ENCODE peak calls at places on chromosome 19, in seven cellular contexts. One of them, this sample, is unnamed.

GRCh38 chr19:18735324-18735723 is 51.8 kb downstream of the CRTC1 start:
- DNase-seq in psoas muscle: no peak
- DNase-seq in stomach: no peak
- DNase-seq in ascending aorta: no peak
- DNase-seq in CD14-positive monocyte: no peak
- DNase-seq in activated T-helper 2 cell treated with anti-CD3 and anti-CD28 coated beads, Interferon-gamma antibody, Interleukin-2, Interleukin-4, amounts not matched to agents 10 μg/mL and 5 μg/mL and 100 μg/mL, durations not matched to agents 14 hours and 24 hours and 36 hours: no peak
- DNase-seq in HS-27A: no peak
- DNase-seq in this sample: no peak

GRCh38 chr19:35767288-35768081 is 7.9 kb upstream of the ARHGAP33 start:
- DNase-seq in psoas muscle: peak
- DNase-seq in stomach: no peak
- DNase-seq in ascending aorta: no peak
- DNase-seq in CD14-positive monocyte: no peak
- DNase-seq in activated T-helper 2 cell treated with anti-CD3 and anti-CD28 coated beads, Interferon-gamma antibody, Interleukin-2, Interleukin-4, amounts not matched to agents 10 μg/mL and 5 μg/mL and 100 μg/mL, durations not matched to agents 14 hours and 24 hours and 36 hours: no peak
- DNase-seq in HS-27A: no peak
- DNase-seq in this sample: no peak

GRCh38 chr19:44367024-44367423 is 10.5 kb upstream of the ZNF112 start:
- DNase-seq in psoas muscle: no peak
- DNase-seq in stomach: no peak
- DNase-seq in ascending aorta: no peak
- DNase-seq in CD14-positive monocyte: no peak
- DNase-seq in activated T-helper 2 cell treated with anti-CD3 and anti-CD28 coated beads, Interferon-gamma antibody, Interleukin-2, Interleukin-4, amounts not matched to agents 10 μg/mL and 5 μg/mL and 100 μg/mL, durations not matched to agents 14 hours and 24 hours and 36 hours: no peak
- DNase-seq in HS-27A: no peak
- DNase-seq in this sample: no peak

GRCh38 chr19:2035590-2035991 is 15.5 kb downstream of the MKNK2 start:
- DNase-seq in psoas muscle: no peak
- DNase-seq in stomach: no peak
- DNase-seq in ascending aorta: no peak
- DNase-seq in CD14-positive monocyte: no peak
- DNase-seq in activated T-helper 2 cell treated with anti-CD3 and anti-CD28 coated beads, Interferon-gamma antibody, Interleukin-2, Interleukin-4, amounts not matched to agents 10 μg/mL and 5 μg/mL and 100 μg/mL, durations not matched to agents 14 hours and 24 hours and 36 hours: no peak
- DNase-seq in HS-27A: no peak
- DNase-seq in this sample: no peak

GRCh38 chr19:51114087-51114714 is 6.0 kb upstream of the CTU1 start:
- DNase-seq in psoas muscle: no peak
- DNase-seq in stomach: no peak
- DNase-seq in ascending aorta: no peak
- DNase-seq in CD14-positive monocyte: no peak
- DNase-seq in activated T-helper 2 cell treated with anti-CD3 and anti-CD28 coated beads, Interferon-gamma antibody, Interleukin-2, Interleukin-4, amounts not matched to agents 10 μg/mL and 5 μg/mL and 100 μg/mL, durations not matched to agents 14 hours and 24 hours and 36 hours: no peak
- DNase-seq in HS-27A: no peak
- DNase-seq in this sample: no peak

GRCh38 chr19:38047048-38047435 is 140.0 kb downstream of the SIPA1L3 start:
- DNase-seq in psoas muscle: no peak
- DNase-seq in stomach: no peak
- DNase-seq in ascending aorta: no peak
- DNase-seq in CD14-positive monocyte: no peak
- DNase-seq in activated T-helper 2 cell treated with anti-CD3 and anti-CD28 coated beads, Interferon-gamma antibody, Interleukin-2, Interleukin-4, amounts not matched to agents 10 μg/mL and 5 μg/mL and 100 μg/mL, durations not matched to agents 14 hours and 24 hours and 36 hours: no peak
- DNase-seq in HS-27A: no peak
- DNase-seq in this sample: no peak

GRCh38 chr19:16361254-16361653 is 36.6 kb downstream of the KLF2 start:
- DNase-seq in psoas muscle: no peak
- DNase-seq in stomach: no peak
- DNase-seq in ascending aorta: no peak
- DNase-seq in CD14-positive monocyte: no peak
- DNase-seq in activated T-helper 2 cell treated with anti-CD3 and anti-CD28 coated beads, Interferon-gamma antibody, Interleukin-2, Interleukin-4, amounts not matched to agents 10 μg/mL and 5 μg/mL and 100 μg/mL, durations not matched to agents 14 hours and 24 hours and 36 hours: no peak
- DNase-seq in HS-27A: no peak
- DNase-seq in this sample: no peak

GRCh38 chr19:1285737-1286360 is at the start of gene EFNA2:
- DNase-seq in psoas muscle: no peak
- DNase-seq in stomach: no peak
- DNase-seq in ascending aorta: no peak
- DNase-seq in CD14-positive monocyte: no peak
- DNase-seq in activated T-helper 2 cell treated with anti-CD3 and anti-CD28 coated beads, Interferon-gamma antibody, Interleukin-2, Interleukin-4, amounts not matched to agents 10 μg/mL and 5 μg/mL and 100 μg/mL, durations not matched to agents 14 hours and 24 hours and 36 hours: no peak
- DNase-seq in HS-27A: no peak
- DNase-seq in this sample: no peak

GRCh38 chr19:17830567-17831418 is 9.5 kb upstream of the INSL3 start:
- DNase-seq in psoas muscle: peak
- DNase-seq in stomach: peak
- DNase-seq in ascending aorta: no peak
- DNase-seq in CD14-positive monocyte: no peak
- DNase-seq in activated T-helper 2 cell treated with anti-CD3 and anti-CD28 coated beads, Interferon-gamma antibody, Interleukin-2, Interleukin-4, amounts not matched to agents 10 μg/mL and 5 μg/mL and 100 μg/mL, durations not matched to agents 14 hours and 24 hours and 36 hours: peak
- DNase-seq in HS-27A: no peak
- DNase-seq in this sample: no peak

GRCh38 chr19:3509566-3509989 is 3.5 kb downstream of the FZR1 start:
- DNase-seq in psoas muscle: no peak
- DNase-seq in stomach: no peak
- DNase-seq in ascending aorta: no peak
- DNase-seq in CD14-positive monocyte: no peak
- DNase-seq in activated T-helper 2 cell treated with anti-CD3 and anti-CD28 coated beads, Interferon-gamma antibody, Interleukin-2, Interleukin-4, amounts not matched to agents 10 μg/mL and 5 μg/mL and 100 μg/mL, durations not matched to agents 14 hours and 24 hours and 36 hours: no peak
- DNase-seq in HS-27A: no peak
- DNase-seq in this sample: no peak

GRCh38 chr19:34387446-34387810 is 16.8 kb upstream of the PDCD2L start:
- DNase-seq in psoas muscle: no peak
- DNase-seq in stomach: no peak
- DNase-seq in ascending aorta: no peak
- DNase-seq in CD14-positive monocyte: no peak
- DNase-seq in activated T-helper 2 cell treated with anti-CD3 and anti-CD28 coated beads, Interferon-gamma antibody, Interleukin-2, Interleukin-4, amounts not matched to agents 10 μg/mL and 5 μg/mL and 100 μg/mL, durations not matched to agents 14 hours and 24 hours and 36 hours: no peak
- DNase-seq in HS-27A: no peak
- DNase-seq in this sample: no peak

GRCh38 chr19:55228403-55229031 is at the start of gene TMEM86B:
- DNase-seq in psoas muscle: no peak
- DNase-seq in stomach: peak
- DNase-seq in ascending aorta: no peak
- DNase-seq in CD14-positive monocyte: no peak
- DNase-seq in activated T-helper 2 cell treated with anti-CD3 and anti-CD28 coated beads, Interferon-gamma antibody, Interleukin-2, Interleukin-4, amounts not matched to agents 10 μg/mL and 5 μg/mL and 100 μg/mL, durations not matched to agents 14 hours and 24 hours and 36 hours: no peak
- DNase-seq in HS-27A: no peak
- DNase-seq in this sample: no peak

GRCh38 chr19:53881482-53882390 is at the start of gene PRKCG:
- DNase-seq in psoas muscle: no peak
- DNase-seq in stomach: peak
- DNase-seq in ascending aorta: no peak
- DNase-seq in CD14-positive monocyte: no peak
- DNase-seq in activated T-helper 2 cell treated with anti-CD3 and anti-CD28 coated beads, Interferon-gamma antibody, Interleukin-2, Interleukin-4, amounts not matched to agents 10 μg/mL and 5 μg/mL and 100 μg/mL, durations not matched to agents 14 hours and 24 hours and 36 hours: peak
- DNase-seq in HS-27A: no peak
- DNase-seq in this sample: peak

GRCh38 chr19:41421314-41421713 is 5.9 kb downstream of the B3GNT8 start:
- DNase-seq in psoas muscle: no peak
- DNase-seq in stomach: no peak
- DNase-seq in ascending aorta: no peak
- DNase-seq in CD14-positive monocyte: no peak
- DNase-seq in activated T-helper 2 cell treated with anti-CD3 and anti-CD28 coated beads, Interferon-gamma antibody, Interleukin-2, Interleukin-4, amounts not matched to agents 10 μg/mL and 5 μg/mL and 100 μg/mL, durations not matched to agents 14 hours and 24 hours and 36 hours: no peak
- DNase-seq in HS-27A: no peak
- DNase-seq in this sample: no peak

GRCh38 chr19:48353682-48354081 is 10.1 kb downstream of the TMEM143 start:
- DNase-seq in psoas muscle: no peak
- DNase-seq in stomach: no peak
- DNase-seq in ascending aorta: no peak
- DNase-seq in CD14-positive monocyte: no peak
- DNase-seq in activated T-helper 2 cell treated with anti-CD3 and anti-CD28 coated beads, Interferon-gamma antibody, Interleukin-2, Interleukin-4, amounts not matched to agents 10 μg/mL and 5 μg/mL and 100 μg/mL, durations not matched to agents 14 hours and 24 hours and 36 hours: no peak
- DNase-seq in HS-27A: no peak
- DNase-seq in this sample: no peak

GRCh38 chr19:50331187-50332013 is 2.2 kb upstream of the KCNC3 start:
- DNase-seq in psoas muscle: no peak
- DNase-seq in stomach: no peak
- DNase-seq in ascending aorta: no peak
- DNase-seq in CD14-positive monocyte: no peak
- DNase-seq in activated T-helper 2 cell treated with anti-CD3 and anti-CD28 coated beads, Interferon-gamma antibody, Interleukin-2, Interleukin-4, amounts not matched to agents 10 μg/mL and 5 μg/mL and 100 μg/mL, durations not matched to agents 14 hours and 24 hours and 36 hours: no peak
- DNase-seq in HS-27A: no peak
- DNase-seq in this sample: no peak

GRCh38 chr19:22610121-22610520 is 24.0 kb upstream of the ZNF492 start:
- DNase-seq in psoas muscle: no peak
- DNase-seq in stomach: no peak
- DNase-seq in ascending aorta: peak
- DNase-seq in CD14-positive monocyte: no peak
- DNase-seq in activated T-helper 2 cell treated with anti-CD3 and anti-CD28 coated beads, Interferon-gamma antibody, Interleukin-2, Interleukin-4, amounts not matched to agents 10 μg/mL and 5 μg/mL and 100 μg/mL, durations not matched to agents 14 hours and 24 hours and 36 hours: no peak
- DNase-seq in HS-27A: no peak
- DNase-seq in this sample: no peak

GRCh38 chr19:38042132-38042531 is 135.1 kb downstream of the SIPA1L3 start:
- DNase-seq in psoas muscle: no peak
- DNase-seq in stomach: no peak
- DNase-seq in ascending aorta: no peak
- DNase-seq in CD14-positive monocyte: no peak
- DNase-seq in activated T-helper 2 cell treated with anti-CD3 and anti-CD28 coated beads, Interferon-gamma antibody, Interleukin-2, Interleukin-4, amounts not matched to agents 10 μg/mL and 5 μg/mL and 100 μg/mL, durations not matched to agents 14 hours and 24 hours and 36 hours: no peak
- DNase-seq in HS-27A: no peak
- DNase-seq in this sample: no peak

GRCh38 chr19:17681505-17682125 is 6.5 kb downstream of the UNC13A start:
- DNase-seq in psoas muscle: peak
- DNase-seq in stomach: no peak
- DNase-seq in ascending aorta: peak
- DNase-seq in CD14-positive monocyte: no peak
- DNase-seq in activated T-helper 2 cell treated with anti-CD3 and anti-CD28 coated beads, Interferon-gamma antibody, Interleukin-2, Interleukin-4, amounts not matched to agents 10 μg/mL and 5 μg/mL and 100 μg/mL, durations not matched to agents 14 hours and 24 hours and 36 hours: peak
- DNase-seq in HS-27A: no peak
- DNase-seq in this sample: peak

This sample was measured in Calu3.